ENCODE peak calls at places on chromosomes 4 and X, in four cellular contexts. L, X, B and Q are unnamed samples.
A peak's percentile ranks its signal among the peaks of the same experiment; 100 is the strongest.

GRCh38 chr4:139740531-139741041 is 75.0 kb downstream of the MGST2 start:
- DNase-seq in L (peak; percentile 23), X (no peak), B (no peak), Q (no peak)

GRCh38 chr4:108272046-108272445 is 103.3 kb upstream of the LEF1 start:
- DNase-seq in L (no peak), X (no peak), B (no peak), Q (no peak)

GRCh38 chr4:107896158-107896645 is 35.1 kb upstream of the CYP2U1 start:
- DNase-seq in L (no peak), X (no peak), B (no peak), Q (no peak)

GRCh38 chr4:6560416-6561172 is 14.4 kb upstream of the MAN2B2 start:
- DNase-seq in L (no peak), X (no peak), B (no peak), Q (no peak)

GRCh38 chr4:123559955-123560669 is 163.5 kb downstream of the SPRY1 start:
- DNase-seq in L (no peak), X (no peak), B (no peak), Q (no peak)

GRCh38 chr4:182367153-182367552 is 124.0 kb downstream of the TENM3 start:
- DNase-seq in L (no peak), X (no peak), B (no peak), Q (no peak)

GRCh38 chrX:104112326-104112951 is at the start of gene ZCCHC18:
- DNase-seq in L (no peak), X (no peak), B (peak; percentile 34), Q (peak; percentile 48)

GRCh38 chrX:15441464-15441863 is 51.7 kb downstream of the PIR start:
- DNase-seq in L (no peak), X (no peak), B (no peak), Q (no peak)

GRCh38 chr4:139676365-139676764 is 10.7 kb downstream of the MGST2 start:
- DNase-seq in L (no peak), X (no peak), B (no peak), Q (no peak)

GRCh38 chr4:173199553-173199952 is 30.9 kb downstream of the GALNT7 start:
- DNase-seq in L (no peak), X (no peak), B (no peak), Q (no peak)

GRCh38 chrX:63686878-63687714 is 97.9 kb downstream of the ARHGEF9 start:
- DNase-seq in L (peak; percentile 20), X (peak; percentile 20), B (peak; percentile 26), Q (no peak)

GRCh38 chrX:15674514-15674898 is 9.9 kb upstream of the CLTRN start:
- DNase-seq in L (peak; percentile 94), X (peak; percentile 94), B (peak; percentile 90), Q (peak; percentile 36)

GRCh38 chrX:107025538-107025937 is 25.5 kb upstream of the MORC4 start:
- DNase-seq in L (no peak), X (no peak), B (peak; percentile 20), Q (no peak)

GRCh38 chrX:22323541-22323940 is 50.8 kb downstream of the CBLL2 start:
- DNase-seq in L (no peak), X (no peak), B (no peak), Q (no peak)

GRCh38 chr4:88661724-88662123 is 35.9 kb downstream of the NAP1L5 start:
- DNase-seq in L (no peak), X (no peak), B (no peak), Q (no peak)

GRCh38 chrX:102067966-102068723 is 57.3 kb upstream of the TCEAL2 start:
- DNase-seq in L (peak; percentile 10), X (peak; percentile 1), B (no peak), Q (no peak)

GRCh38 chr4:27145556-27145955 is 284.9 kb downstream of the STIM2 start:
- DNase-seq in L (no peak), X (no peak), B (no peak), Q (no peak)

GRCh38 chr4:2583092-2583491 is 46.6 kb downstream of the FAM193A start:
- DNase-seq in L (no peak), X (no peak), B (no peak), Q (no peak)
- TF ChIP-seq SPI1 in L (no peak), X (no peak), B (no peak), Q (no peak)

DNA sequence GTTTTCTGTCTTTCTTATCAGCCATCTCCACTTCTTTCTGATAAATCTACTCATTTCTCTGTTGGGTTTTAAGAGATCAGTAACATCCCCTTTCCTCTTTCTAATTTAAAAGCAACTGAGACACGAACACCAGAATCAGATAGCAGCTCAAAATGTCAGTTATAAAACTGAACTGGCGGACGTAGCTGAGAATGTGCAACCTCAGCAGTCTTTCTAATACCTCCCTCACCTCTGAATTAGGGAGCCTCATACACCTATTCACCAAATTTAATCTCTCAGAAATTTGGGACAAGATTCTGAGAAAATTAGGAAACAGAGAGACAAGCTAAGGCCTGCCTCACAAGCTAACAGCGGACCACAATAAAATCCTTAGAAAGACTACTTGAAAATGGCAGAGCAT is 52.0 kb upstream of the ACSL4 start:
- DNase-seq in L (no peak), X (no peak), B (no peak), Q (no peak)
- TF ChIP-seq SPI1 in L (no peak), X (no peak), B (no peak), Q (no peak)

DNA sequence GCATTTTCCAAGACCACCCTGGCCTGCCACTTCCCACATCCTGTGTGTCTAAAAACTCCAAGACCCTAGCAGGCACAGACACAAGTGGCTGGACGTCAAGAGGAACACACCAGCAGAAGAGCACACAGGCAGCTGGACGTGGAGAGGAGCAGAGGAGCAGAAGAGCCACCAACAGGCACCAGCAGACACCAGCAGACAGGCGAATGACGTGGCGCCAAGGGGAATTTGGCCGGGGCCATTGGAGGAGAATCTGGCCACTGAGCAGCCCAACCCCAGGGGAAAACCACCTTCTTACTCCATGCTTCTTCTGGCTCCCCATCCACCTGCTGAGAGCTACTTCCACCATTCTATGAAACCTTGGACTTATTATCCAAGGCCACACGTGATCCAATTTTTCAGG is 243.1 kb upstream of the CTSO start:
- DNase-seq in L (no peak), X (no peak), B (no peak), Q (no peak)
- TF ChIP-seq SPI1 in L (no peak), X (no peak), B (no peak), Q (no peak)

DNA sequence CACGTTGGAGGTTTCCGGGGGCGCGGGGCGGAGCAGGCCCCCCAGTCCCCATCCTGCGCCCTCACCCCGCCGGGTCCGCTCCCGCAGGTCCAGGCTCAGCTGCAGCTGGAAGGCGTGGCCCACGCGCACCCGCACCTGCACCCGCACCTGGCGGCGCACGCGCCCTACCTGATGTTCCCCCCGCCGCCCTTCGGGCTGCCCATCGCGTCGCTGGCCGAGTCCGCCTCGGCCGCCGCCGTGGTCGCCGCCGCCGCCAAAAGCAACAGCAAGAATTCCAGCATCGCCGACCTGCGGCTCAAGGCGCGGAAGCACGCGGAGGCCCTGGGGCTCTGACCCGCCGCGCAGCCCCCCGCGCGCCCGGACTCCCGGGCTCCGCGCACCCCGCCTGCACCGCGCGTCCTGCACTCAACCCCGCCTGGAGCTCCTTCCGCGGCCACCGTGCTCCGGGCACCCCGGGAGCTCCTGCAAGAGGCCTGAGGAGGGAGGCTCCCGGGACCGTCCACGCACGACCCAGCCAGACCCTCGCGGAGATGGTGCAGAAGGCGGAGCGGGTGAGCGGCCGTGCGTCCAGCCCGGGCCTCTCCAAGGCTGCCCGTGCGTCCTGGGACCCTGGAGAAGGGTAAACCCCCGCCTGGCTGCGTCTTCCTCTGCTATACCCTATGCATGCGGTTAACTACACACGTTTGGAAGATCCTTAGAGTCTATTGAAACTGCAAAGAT is 13.9 kb downstream of the SHOX start:
- DNase-seq in L (no peak), X (no peak), B (no peak), Q (no peak)
- TF ChIP-seq SPI1 in L (no peak), X (no peak), B (no peak), Q (no peak)

GRCh38 chr4:154973636-154974035 is 192.6 kb downstream of the RBM46 start:
- DNase-seq in L (no peak), X (no peak), B (no peak), Q (no peak)
- TF ChIP-seq SPI1 in L (no peak), X (no peak), B (no peak), Q (no peak)

GRCh38 chr4:127071443-127071842 is 561.3 kb upstream of the INTU start:
- DNase-seq in L (no peak), X (no peak), B (no peak), Q (no peak)

DNA sequence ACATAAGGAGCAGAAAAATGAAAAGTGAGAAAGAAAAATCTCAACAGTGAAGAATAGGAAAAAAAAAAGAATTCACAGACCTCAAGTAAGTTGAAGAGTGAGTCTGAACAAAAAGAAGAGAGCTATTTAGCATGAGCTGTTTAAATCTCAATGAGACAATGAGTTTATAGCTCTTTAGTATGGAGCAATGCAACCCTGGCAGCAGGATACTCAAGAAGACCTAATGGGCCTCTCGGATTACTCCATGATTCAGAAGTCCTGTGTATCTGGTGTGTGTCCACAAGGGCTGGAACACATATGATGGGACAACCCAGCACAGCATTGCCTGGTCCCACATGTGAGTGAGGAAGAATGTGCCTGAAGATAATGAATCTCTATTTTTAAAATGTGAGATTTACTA is 563.1 kb upstream of the INTU start:
- DNase-seq in L (no peak), X (no peak), B (no peak), Q (no peak)
- TF ChIP-seq SPI1 in L (no peak), X (no peak), B (no peak), Q (no peak)